ENCODE peak calls at places on chromosomes 5 and 9, in nine cellular contexts. S is CD8-positive, alpha-beta memory T cell; L is A549; N is Peyer's patch; K is thyroid gland; E is H9; R is NT2/D1; F is pancreas; Y is neuronal stem cell. W is an unnamed sample.

GRCh38 chr5:109885205-109885604 is 195.5 kb downstream of the MAN2A1 start:
- DNase-seq in Y (no peak), R (no peak), K (no peak), S (peak; percentile 44), E (no peak), N (no peak), F (no peak), L (no peak), W (no peak)

GRCh38 chr9:38417003-38417965 is 7.0 kb downstream of the IGFBPL1 start:
- DNase-seq in K (peak; percentile 95), E (peak; percentile 80), F (no peak), N (no peak), R (peak; percentile 74), L (peak; percentile 38), Y (no peak), S (no peak), W (peak; percentile 68)

GRCh38 chr9:132162764-132163456 is 1.1 kb downstream of the NTNG2 start:
- DNase-seq in S (no peak), L (no peak), R (no peak), Y (no peak), K (no peak), N (no peak), E (no peak), F (no peak), W (no peak)

GRCh38 chr5:141879941-141880738 is 1.9 kb upstream of the PCDH1 start:
- DNase-seq in K (no peak), N (no peak), E (no peak), Y (no peak), S (no peak), R (no peak), L (no peak), F (no peak), W (no peak)

GRCh38 chr5:56337715-56338319 is 104.7 kb upstream of the ANKRD55 start:
- DNase-seq in K (no peak), R (no peak), F (no peak), S (no peak), L (no peak), N (no peak), Y (no peak), E (no peak), W (no peak)

GRCh38 chr5:140868721-140869554 is at the start of gene PCDHA11:
- DNase-seq in S (no peak), L (peak; percentile 35), R (no peak), N (no peak), E (peak; percentile 68), F (no peak), K (no peak), Y (peak; percentile 42), W (peak; percentile 85)

GRCh38 chr9:80650964-80651555 is 1038.3 kb downstream of the TLE1 start:
- DNase-seq in S (no peak), R (no peak), F (no peak), E (no peak), L (no peak), K (no peak), Y (no peak), N (no peak), W (no peak)

GRCh38 chr5:73948720-73949119 is 322.7 kb downstream of the ARHGEF28 start:
- DNase-seq in N (no peak), F (no peak), S (no peak), E (no peak), R (no peak), K (peak; percentile 29), L (no peak), Y (no peak), W (peak; percentile 57)

GRCh38 chr5:134523543-134524136 is 1.8 kb upstream of the JADE2 start:
- DNase-seq in Y (no peak), K (no peak), R (no peak), S (peak; percentile 15), F (no peak), L (no peak), N (no peak), E (no peak), W (no peak)

GRCh38 chr5:79236364-79236969 is 536 bp downstream of the JMY start:
- DNase-seq in S (peak; percentile 59), F (no peak), N (no peak), L (peak; percentile 21), K (no peak), E (no peak), R (no peak), Y (peak; percentile 51), W (peak; percentile 24)

GRCh38 chr5:73812962-73813588 is 187.1 kb downstream of the ARHGEF28 start:
- DNase-seq in K (no peak), L (peak; percentile 58), Y (no peak), R (no peak), S (no peak), E (no peak), N (no peak), F (no peak), W (no peak)

GRCh38 chr5:161027763-161028162 is 175.8 kb upstream of the ATP10B start:
- DNase-seq in N (no peak), L (no peak), Y (no peak), R (no peak), S (no peak), E (no peak), F (no peak), K (no peak), W (no peak)

GRCh38 chr5:134438268-134438622 is 26.6 kb upstream of the CDKN2AIPNL start:
- DNase-seq in K (no peak), S (no peak), Y (no peak), F (no peak), E (no peak), L (no peak), R (no peak), N (no peak), W (no peak)

GRCh38 chr9:112061152-112061740 is 113.9 kb downstream of the SUSD1 start:
- DNase-seq in K (peak; percentile 20), F (peak; percentile 45), E (no peak), N (peak; percentile 44), L (peak; percentile 81), S (peak; percentile 48), R (no peak), Y (no peak), W (peak; percentile 92)

GRCh38 chr9:89317282-89317681 is 1.0 kb upstream of the SECISBP2 start:
- DNase-seq in L (no peak), F (no peak), K (no peak), R (no peak), Y (no peak), N (no peak), E (no peak), S (no peak), W (no peak)

GRCh38 chr9:89315482-89315881 is 2.8 kb upstream of the SECISBP2 start:
- DNase-seq in K (no peak), N (no peak), S (no peak), L (no peak), Y (no peak), F (no peak), R (no peak), E (no peak), W (no peak)

GRCh38 chr9:89323257-89323841 is 5.0 kb downstream of the SECISBP2 start:
- DNase-seq in F (no peak), N (no peak), K (no peak), E (no peak), L (no peak), S (no peak), R (no peak), Y (no peak), W (no peak)

GRCh38 chr9:89318123-89319014 is at the start of gene SECISBP2:
- DNase-seq in N (peak; percentile 90), S (peak; percentile 95), R (peak; percentile 94), E (peak; percentile 97), F (peak; percentile 95), Y (peak; percentile 94), L (peak; percentile 77), K (peak; percentile 98), W (peak; percentile 98)

GRCh38 chr9:89319015-89319905 is 960 bp downstream of the SECISBP2 start:
- DNase-seq in S (no peak), L (no peak), Y (no peak), F (no peak), E (no peak), R (no peak), K (no peak), N (no peak), W (peak; percentile 24)
- H3K4me1 ChIP-seq in S (peaks cover 45% of the 10 kb centered on the region), L (peaks cover 48% of the 10 kb centered on the region), Y (peaks cover 5% of the 10 kb centered on the region), F (peaks cover 13% of the 10 kb centered on the region), E (no peaks in the 10 kb centered on the region), R (peaks cover 2% of the 10 kb centered on the region), K (peaks cover 30% of the 10 kb centered on the region), N (no peaks in the 10 kb centered on the region), W (peaks cover 31% of the 10 kb centered on the region)

GRCh38 chr5:175689147-175689991 is 31.5 kb downstream of the HRH2 start:
- DNase-seq in L (no peak), N (no peak), R (no peak), K (no peak), Y (no peak), F (no peak), E (no peak), S (no peak), W (no peak)
- H3K4me1 ChIP-seq in L (no peaks in the 10 kb centered on the region), N (no peaks in the 10 kb centered on the region), R (no peaks in the 10 kb centered on the region), K (no peaks in the 10 kb centered on the region), Y (peaks cover 9% of the 10 kb centered on the region), F (peaks cover 11% of the 10 kb centered on the region), E (no peaks in the 10 kb centered on the region), S (peaks cover 9% of the 10 kb centered on the region), W (no peaks in the 10 kb centered on the region)

GRCh38 chr9:99130069-99130468 is 25.2 kb downstream of the TGFBR1 start:
- DNase-seq in Y (no peak), E (no peak), F (no peak), N (peak; percentile 56), R (no peak), S (no peak), L (no peak), K (no peak), W (no peak)

GRCh38 chr9:99127372-99128132 is 22.6 kb downstream of the TGFBR1 start:
- DNase-seq in K (no peak), N (no peak), R (no peak), S (no peak), E (no peak), F (no peak), Y (no peak), L (no peak), W (no peak)

GRCh38 chr9:99126312-99126711 is 21.4 kb downstream of the TGFBR1 start:
- DNase-seq in N (no peak), Y (no peak), E (no peak), S (no peak), L (no peak), R (no peak), F (no peak), K (no peak), W (no peak)

GRCh38 chr9:99128133-99128406 is 23.2 kb downstream of the TGFBR1 start:
- DNase-seq in F (no peak), S (no peak), L (no peak), K (no peak), N (no peak), E (no peak), Y (no peak), R (no peak), W (no peak)

GRCh38 chr9:99129091-99129490 is 24.2 kb downstream of the TGFBR1 start:
- DNase-seq in R (no peak), E (no peak), L (no peak), Y (no peak), K (no peak), S (no peak), N (no peak), F (no peak), W (no peak)
- H3K4me1 ChIP-seq in R (no peaks in the 10 kb centered on the region), E (peaks cover 3% of the 10 kb centered on the region), L (peaks cover 2% of the 10 kb centered on the region), Y (no peaks in the 10 kb centered on the region), K (no peaks in the 10 kb centered on the region), S (peaks cover 66% of the 10 kb centered on the region), N (no peaks in the 10 kb centered on the region), F (no peaks in the 10 kb centered on the region), W (no peaks in the 10 kb centered on the region)

DNA sequence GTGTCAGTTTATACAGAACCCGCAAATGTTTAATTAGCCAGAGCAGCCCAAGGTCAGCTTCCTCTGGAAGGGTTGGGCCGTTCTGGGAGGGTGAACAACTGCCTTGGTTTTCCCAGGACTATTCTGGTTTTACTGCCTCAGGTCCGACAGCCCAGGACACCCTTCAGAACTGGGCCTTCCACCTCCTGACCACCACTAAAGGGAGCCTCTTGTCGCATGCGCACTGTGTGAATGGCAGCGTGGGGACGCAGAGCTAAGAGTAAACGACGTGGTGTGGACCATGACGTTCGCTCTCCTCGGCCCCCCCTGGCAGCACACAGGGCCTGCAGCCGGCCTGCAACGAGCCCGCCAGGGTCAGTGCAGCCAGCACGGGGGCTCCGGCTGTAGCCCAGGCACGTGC is 214.9 kb downstream of the FANCC start:
- DNase-seq in L (no peak), S (no peak), Y (no peak), N (no peak), E (no peak), F (no peak), R (no peak), K (peak; percentile 27), W (no peak)
- H3K4me1 ChIP-seq in L (peaks cover 32% of the 10 kb centered on the region), S (no peaks in the 10 kb centered on the region), Y (peaks cover 15% of the 10 kb centered on the region), N (no peaks in the 10 kb centered on the region), E (no peaks in the 10 kb centered on the region), F (peaks cover 42% of the 10 kb centered on the region), R (peaks cover 7% of the 10 kb centered on the region), K (peaks cover 68% of the 10 kb centered on the region), W (no peaks in the 10 kb centered on the region)

W was measured in A673.